ENCODE peak calls at places on chromosomes 4 and X, in eight cellular contexts. O is IMR-90; N is activated gamma-delta T cell treated with anti-CD3 and anti-CD28 coated beads, Interleukin-2, amount 50 U/mL, for 16 hours; D is HTR-8/SVneo; C is RCC 7860; B is MCF 10A; Q is AG10803; T is foreskin keratinocyte. F is an unnamed sample.

GRCh38 chrX:102651242-102651967 is at the start of gene GPRASP1:
- DNase-seq in O (peak), N (peak), D (no peak), C (no peak), B (no peak), Q (peak), T (no peak), F (peak)

GRCh38 chrX:42530027-42530426 is 247.9 kb downstream of the PPP1R2C start:
- DNase-seq in O (peak), N (no peak), D (no peak), C (peak), B (peak), Q (peak), T (peak), F (no peak)

GRCh38 chrX:13147758-13148157 is 103.3 kb upstream of the FAM9C start:
- DNase-seq in O (peak), N (no peak), D (no peak), C (no peak), B (no peak), Q (no peak), T (no peak), F (no peak)

GRCh38 chr4:151484396-151485102 is 75.6 kb downstream of the FHIP1A start:
- DNase-seq in O (peak), N (no peak), D (peak), C (peak), B (peak), Q (peak), T (peak), F (no peak)

GRCh38 chr4:72397314-72397713 is 171.7 kb downstream of the ADAMTS3 start:
- DNase-seq in O (no peak), N (no peak), D (no peak), C (no peak), B (peak), Q (peak), T (peak), F (no peak)

GRCh38 chr4:88138561-88138960 is 19.9 kb downstream of the ABCG2 start:
- DNase-seq in O (peak), N (no peak), D (peak), C (peak), B (peak), Q (peak), T (peak), F (no peak)

GRCh38 chr4:108171541-108172230 is 3.0 kb upstream of the LEF1 start:
- DNase-seq in O (no peak), N (no peak), D (no peak), C (no peak), B (no peak), Q (no peak), T (no peak), F (peak)

GRCh38 chr4:16967722-16968121 is 69.3 kb upstream of the LDB2 start:
- DNase-seq in O (peak), N (no peak), D (no peak), C (no peak), B (no peak), Q (peak), T (no peak), F (no peak)

GRCh38 chrX:70479197-70479969 is 34.7 kb downstream of the DLG3 start:
- DNase-seq in O (peak), N (no peak), D (peak), C (peak), B (peak), Q (peak), T (peak), F (no peak)

GRCh38 chr4:16206848-16207247 is 19.4 kb downstream of the TAPT1 start:
- DNase-seq in O (no peak), N (no peak), D (no peak), C (no peak), B (no peak), Q (peak), T (no peak), F (no peak)

GRCh38 chrX:153782324-153782723 is 1.5 kb downstream of the SRPK3 start:
- DNase-seq in O (no peak), N (no peak), D (no peak), C (no peak), B (no peak), Q (no peak), T (no peak), F (no peak)

GRCh38 chr4:86891785-86892638 is at the start of gene C4orf36:
- DNase-seq in O (peak), N (no peak), D (peak), C (peak), B (peak), Q (peak), T (peak), F (no peak)

GRCh38 chr4:40283968-40284367 is 51.2 kb upstream of the CHRNA9 start:
- DNase-seq in O (no peak), N (peak), D (peak), C (peak), B (peak), Q (peak), T (peak), F (peak)

GRCh38 chr4:156109943-156110925 is 156.6 kb upstream of the CTSO start:
- DNase-seq in O (peak), N (no peak), D (no peak), C (no peak), B (peak), Q (peak), T (peak), F (no peak)

GRCh38 chrX:122219226-122219625 is 964.9 kb upstream of the GRIA3 start:
- DNase-seq in O (no peak), N (no peak), D (no peak), C (no peak), B (peak), Q (peak), T (peak), F (no peak)

GRCh38 chr4:124018383-124019317 is 622.1 kb downstream of the SPRY1 start:
- DNase-seq in O (peak), N (no peak), D (peak), C (no peak), B (no peak), Q (peak), T (no peak), F (no peak)

GRCh38 chr4:1344696-1345095 is 2.3 kb upstream of the UVSSA start:
- DNase-seq in O (peak), N (no peak), D (no peak), C (no peak), B (no peak), Q (no peak), T (peak), F (no peak)

GRCh38 chr4:128298852-128299251 is 11.2 kb upstream of the PGRMC2 start:
- DNase-seq in O (no peak), N (no peak), D (no peak), C (no peak), B (no peak), Q (no peak), T (no peak), F (no peak)

GRCh38 chrX:20143539-20143938 is 1.9 kb upstream of the EIF1AX start:
- DNase-seq in O (no peak), N (no peak), D (no peak), C (no peak), B (no peak), Q (no peak), T (no peak), F (no peak)

GRCh38 chr4:24867766-24868296 is 45.0 kb downstream of the CCDC149 start:
- DNase-seq in O (no peak), N (no peak), D (no peak), C (no peak), B (no peak), Q (no peak), T (no peak), F (no peak)

GRCh38 chr4:32752962-32753361 is 2032.8 kb downstream of the PCDH7 start:
- DNase-seq in O (no peak), N (no peak), D (no peak), C (no peak), B (no peak), Q (no peak), T (no peak), F (no peak)

GRCh38 chrX:133538148-133538547 is 122.9 kb upstream of the GPC4 start:
- DNase-seq in O (no peak), N (no peak), D (no peak), C (no peak), B (no peak), Q (no peak), T (no peak), F (no peak)

GRCh38 chrX:3820170-3820569 is 106.7 kb upstream of the PRKX start:
- DNase-seq in O (peak), N (no peak), D (peak), C (peak), B (peak), Q (peak), T (no peak), F (no peak)

GRCh38 chrX:110836982-110837381 is 41.4 kb upstream of the CHRDL1 start:
- DNase-seq in O (no peak), N (no peak), D (no peak), C (no peak), B (no peak), Q (no peak), T (no peak), F (no peak)

GRCh38 chr4:7051144-7051495 is 7.9 kb downstream of the TADA2B start:
- DNase-seq in O (no peak), N (no peak), D (no peak), C (no peak), B (no peak), Q (no peak), T (no peak), F (no peak)

GRCh38 chrX:154096140-154097002 is 1.1 kb downstream of the MECP2 start:
- DNase-seq in O (peak), N (no peak), D (no peak), C (no peak), B (peak), Q (peak), T (no peak), F (no peak)

GRCh38 chr4:61411241-61411640 is 211.1 kb downstream of the ADGRL3 start:
- DNase-seq in O (no peak), N (no peak), D (no peak), C (no peak), B (no peak), Q (no peak), T (no peak), F (no peak)

GRCh38 chr4:127236875-127237274 is 395.9 kb upstream of the INTU start:
- DNase-seq in O (peak), N (no peak), D (no peak), C (no peak), B (no peak), Q (peak), T (no peak), F (no peak)

GRCh38 chr4:128574706-128575105 is 234.8 kb upstream of the JADE1 start:
- DNase-seq in O (peak), N (peak), D (no peak), C (peak), B (peak), Q (peak), T (no peak), F (peak)

GRCh38 chr4:185275501-185275900 is 66.1 kb downstream of the SNX25 start:
- DNase-seq in O (peak), N (no peak), D (no peak), C (no peak), B (no peak), Q (peak), T (no peak), F (no peak)

GRCh38 chr4:17009871-17010367 is 111.5 kb upstream of the LDB2 start:
- DNase-seq in O (no peak), N (no peak), D (no peak), C (no peak), B (no peak), Q (no peak), T (no peak), F (no peak)

GRCh38 chr4:185936650-185937376 is 124.8 kb upstream of the SORBS2 start:
- DNase-seq in O (no peak), N (no peak), D (no peak), C (no peak), B (no peak), Q (no peak), T (no peak), F (no peak)

GRCh38 chr4:6991771-6992557 is 51.2 kb upstream of the TADA2B start:
- DNase-seq in O (peak), N (no peak), D (no peak), C (peak), B (peak), Q (peak), T (peak), F (no peak)

GRCh38 chr4:158896459-158897238 is 127.8 kb downstream of the FNIP2 start:
- DNase-seq in O (no peak), N (no peak), D (no peak), C (no peak), B (no peak), Q (no peak), T (no peak), F (no peak)

GRCh38 chrX:134727363-134727762 is 69.1 kb upstream of the PLAC1 start:
- DNase-seq in O (no peak), N (no peak), D (no peak), C (no peak), B (peak), Q (no peak), T (no peak), F (no peak)

GRCh38 chrX:110045421-110045820 is 42.5 kb downstream of the TMEM164 start:
- DNase-seq in O (no peak), N (no peak), D (no peak), C (no peak), B (no peak), Q (no peak), T (no peak), F (no peak)

GRCh38 chr4:88027611-88028608 is 20.5 kb downstream of the PKD2 start:
- DNase-seq in O (peak), N (no peak), D (peak), C (peak), B (peak), Q (peak), T (peak), F (no peak)

GRCh38 chr4:83644677-83645639 is 109.0 kb downstream of the GPAT3 start:
- DNase-seq in O (peak), N (peak), D (peak), C (peak), B (peak), Q (peak), T (no peak), F (no peak)

F was measured in CD8-positive, alpha-beta memory T cell.